ENCODE peak calls at places on chromosomes 16 and 17, in eight cellular contexts. P is EL; K is glomerular endothelial cell; G is breast epithelium; C is astrocyte; H is left cardiac atrium; O is neuronal stem cell; X is activated CD4-positive, alpha-beta T cell treated with anti-CD3 and anti-CD28 coated beads for 4 hours. W is an unnamed sample.

GRCh38 chr16:23676924-23677480 is 1.7 kb upstream of the PLK1 start:
- DNase-seq in P (no peak), K (no peak), G (no peak), C (no peak), H (no peak), O (no peak), X (no peak), W (no peak)

GRCh38 chr17:5780476-5780875 is 196.2 kb upstream of the NLRP1 start:
- DNase-seq in P (peak; percentile 77), K (no peak), G (no peak), C (peak; percentile 85), H (no peak), O (no peak), X (no peak), W (no peak)

GRCh38 chr16:75860654-75861053 is 134.4 kb upstream of the CPHXL start:
- DNase-seq in P (no peak), K (no peak), G (no peak), C (no peak), H (no peak), O (peak; percentile 56), X (no peak), W (no peak)

GRCh38 chr16:10180771-10181163 is 1.5 kb downstream of the GRIN2A start:
- DNase-seq in P (peak; percentile 36), K (no peak), G (no peak), C (no peak), H (peak; percentile 40), O (peak; percentile 65), X (no peak), W (no peak)

GRCh38 chr16:4945560-4946502 is 8.9 kb upstream of the PPL start:
- DNase-seq in P (peak; percentile 87), K (no peak), G (peak; percentile 86), C (no peak), H (peak; percentile 45), O (no peak), X (no peak), W (peak; percentile 71)

GRCh38 chr16:85767569-85767968 is 16.7 kb upstream of the C16orf74 start:
- DNase-seq in P (peak; percentile 93), K (peak; percentile 37), G (no peak), C (peak; percentile 78), H (no peak), O (no peak), X (no peak), W (no peak)

GRCh38 chr16:5196204-5196603 is 98.6 kb upstream of the EEF2KMT start:
- DNase-seq in P (no peak), K (no peak), G (no peak), C (no peak), H (no peak), O (no peak), X (no peak), W (no peak)

GRCh38 chr17:42321555-42321954 is 33.3 kb downstream of the STAT5A start:
- DNase-seq in P (no peak), K (no peak), G (no peak), C (no peak), H (no peak), O (no peak), X (no peak), W (no peak)

GRCh38 chr16:35210681-35211433 is 1751.4 kb downstream of the TP53TG3F start:
- DNase-seq in P (no peak), K (no peak), G (no peak), C (no peak), H (no peak), O (no peak), X (no peak), W (no peak)

GRCh38 chr17:35101725-35102124 is 17.9 kb downstream of the RAD51D start:
- DNase-seq in P (no peak), K (no peak), G (no peak), C (no peak), H (no peak), O (no peak), X (no peak), W (no peak)

GRCh38 chr17:50893183-50893993 is 27.2 kb upstream of the TOB1 start:
- DNase-seq in P (no peak), K (no peak), G (peak; percentile 90), C (peak; percentile 93), H (no peak), O (no peak), X (no peak), W (no peak)

GRCh38 chr17:45332989-45333701 is 16.3 kb upstream of the MAP3K14 start:
- DNase-seq in P (peak; percentile 39), K (no peak), G (no peak), C (peak; percentile 35), H (no peak), O (no peak), X (no peak), W (peak; percentile 71)

GRCh38 chr16:1308036-1308976 is 1.1 kb upstream of the UBE2I start:
- DNase-seq in P (no peak), K (no peak), G (no peak), C (peak; percentile 46), H (no peak), O (no peak), X (no peak), W (no peak)

GRCh38 chr16:59988591-59988990 is 1254.5 kb upstream of the GOT2 start:
- DNase-seq in P (no peak), K (no peak), G (no peak), C (no peak), H (no peak), O (no peak), X (no peak), W (no peak)

GRCh38 chr17:81715872-81716673 is 4.0 kb downstream of the SLC25A10 start:
- DNase-seq in P (no peak), K (no peak), G (no peak), C (no peak), H (no peak), O (no peak), X (no peak), W (no peak)

GRCh38 chr16:9713151-9713550 is 469.1 kb downstream of the GRIN2A start:
- DNase-seq in P (no peak), K (no peak), G (no peak), C (no peak), H (no peak), O (no peak), X (no peak), W (no peak)

GRCh38 chr16:71356051-71356740 is 2.3 kb upstream of the CALB2 start:
- DNase-seq in P (no peak), K (no peak), G (no peak), C (no peak), H (no peak), O (no peak), X (no peak), W (peak; percentile 65)

GRCh38 chr17:44916059-44916780 is 920 bp upstream of the GFAP start:
- DNase-seq in P (no peak), K (no peak), G (no peak), C (peak; percentile 17), H (no peak), O (peak; percentile 51), X (no peak), W (peak; percentile 84)

GRCh38 chr17:67491009-67491677 is 114.1 kb downstream of the PITPNC1 start:
- DNase-seq in P (peak; percentile 97), K (peak; percentile 68), G (peak; percentile 47), C (peak; percentile 98), H (peak; percentile 94), O (no peak), X (no peak), W (peak; percentile 96)

GRCh38 chr16:68005786-68006286 is 6.6 kb upstream of the DPEP2 start:
- DNase-seq in P (no peak), K (no peak), G (peak; percentile 25), C (no peak), H (no peak), O (no peak), X (no peak), W (peak; percentile 74)

GRCh38 chr17:37642706-37643105 is 540 bp downstream of the DDX52 start:
- DNase-seq in P (peak; percentile 32), K (no peak), G (no peak), C (peak; percentile 35), H (no peak), O (no peak), X (no peak), W (no peak)

GRCh38 chr17:7716901-7717755 is at the start of gene DNAH2:
- DNase-seq in P (peak; percentile 95), K (peak; percentile 50), G (peak; percentile 83), C (peak; percentile 94), H (peak; percentile 82), O (peak; percentile 97), X (peak; percentile 17), W (peak; percentile 93)

GRCh38 chr16:369866-370436 is 387 bp downstream of the MRPL28 start:
- DNase-seq in P (no peak), K (no peak), G (no peak), C (no peak), H (no peak), O (no peak), X (no peak), W (no peak)

GRCh38 chr17:7842950-7843535 is 9.0 kb downstream of the KDM6B start:
- DNase-seq in P (peak; percentile 94), K (no peak), G (peak; percentile 60), C (peak; percentile 90), H (peak; percentile 90), O (no peak), X (peak; percentile 77), W (peak; percentile 82)

GRCh38 chr16:70676571-70677498 is 9.0 kb downstream of the MTSS2 start:
- DNase-seq in P (no peak), K (no peak), G (no peak), C (no peak), H (no peak), O (no peak), X (no peak), W (no peak)

GRCh38 chr17:66493283-66494019 is 191.0 kb downstream of the PRKCA start:
- DNase-seq in P (peak; percentile 82), K (no peak), G (no peak), C (peak; percentile 66), H (no peak), O (no peak), X (no peak), W (no peak)

GRCh38 chr16:12426122-12426521 is 377.6 kb downstream of the CPPED1 start:
- DNase-seq in P (no peak), K (no peak), G (no peak), C (peak; percentile 30), H (no peak), O (peak; percentile 12), X (no peak), W (no peak)

GRCh38 chr17:58250344-58251011 is 12.1 kb downstream of the LPO start:
- DNase-seq in P (no peak), K (no peak), G (no peak), C (no peak), H (no peak), O (no peak), X (no peak), W (peak; percentile 32)

GRCh38 chr17:3924421-3925350 is 8.4 kb upstream of the P2RX1 start:
- DNase-seq in P (no peak), K (no peak), G (no peak), C (no peak), H (no peak), O (no peak), X (no peak), W (no peak)

GRCh38 chr17:48505788-48506187 is 25.0 kb downstream of the HOXB1 start:
- DNase-seq in P (peak; percentile 72), K (peak; percentile 71), G (peak; percentile 35), C (peak; percentile 91), H (no peak), O (no peak), X (peak; percentile 45), W (no peak)

GRCh38 chr17:15651001-15651582 is 31.6 kb upstream of the FBXW10B start:
- DNase-seq in P (peak; percentile 13), K (no peak), G (no peak), C (no peak), H (peak; percentile 29), O (no peak), X (no peak), W (no peak)

GRCh38 chr16:12185563-12185962 is 209.0 kb downstream of the SNX29 start:
- DNase-seq in P (no peak), K (no peak), G (no peak), C (no peak), H (no peak), O (no peak), X (no peak), W (no peak)

GRCh38 chr16:7270006-7270405 is 62.6 kb upstream of the RBFOX1 start:
- DNase-seq in P (no peak), K (no peak), G (no peak), C (no peak), H (no peak), O (no peak), X (no peak), W (no peak)